ENCODE peak calls at places on chromosome 2, in nine cellular contexts. One of them, this sample, is unnamed.
A peak's percentile ranks its signal among the peaks of the same experiment; 100 is the strongest.

GRCh38 chr2:166984797-166985196 is 96.5 kb downstream of the XIRP2 start:
- DNase-seq in body of pancreas: no peak
- DNase-seq in GM23248: no peak
- DNase-seq in SK-N-SH: no peak
- DNase-seq in CD8-positive, alpha-beta memory T cell: no peak
- DNase-seq in cardiac muscle cell: no peak
- DNase-seq in left ventricle myocardium inferior: no peak
- DNase-seq in upper lobe of right lung: no peak
- DNase-seq in CD4-positive, CD25-positive, alpha-beta regulatory T cell: no peak
- DNase-seq in this sample: no peak

GRCh38 chr2:147829106-147829505 is 15.7 kb upstream of the ACVR2A start:
- DNase-seq in GM23248: peak; percentile 53
- DNase-seq in body of pancreas: no peak
- DNase-seq in CD4-positive, CD25-positive, alpha-beta regulatory T cell: no peak
- DNase-seq in SK-N-SH: no peak
- DNase-seq in upper lobe of right lung: no peak
- DNase-seq in left ventricle myocardium inferior: no peak
- DNase-seq in cardiac muscle cell: peak; percentile 90
- DNase-seq in CD8-positive, alpha-beta memory T cell: no peak
- DNase-seq in this sample: no peak

GRCh38 chr2:99974275-99974674 is 168.1 kb downstream of the AFF3 start:
- DNase-seq in left ventricle myocardium inferior: no peak
- DNase-seq in GM23248: peak; percentile 53
- DNase-seq in upper lobe of right lung: no peak
- DNase-seq in CD4-positive, CD25-positive, alpha-beta regulatory T cell: no peak
- DNase-seq in cardiac muscle cell: no peak
- DNase-seq in SK-N-SH: peak; percentile 67
- DNase-seq in body of pancreas: no peak
- DNase-seq in CD8-positive, alpha-beta memory T cell: no peak
- DNase-seq in this sample: no peak

GRCh38 chr2:96927420-96928171 is 57.7 kb upstream of the SEMA4C start:
- DNase-seq in body of pancreas: peak; percentile 44
- DNase-seq in CD4-positive, CD25-positive, alpha-beta regulatory T cell: no peak
- DNase-seq in SK-N-SH: no peak
- DNase-seq in CD8-positive, alpha-beta memory T cell: no peak
- DNase-seq in GM23248: peak; percentile 77
- DNase-seq in left ventricle myocardium inferior: peak; percentile 52
- DNase-seq in upper lobe of right lung: peak; percentile 80
- DNase-seq in cardiac muscle cell: peak; percentile 17
- DNase-seq in this sample: no peak

GRCh38 chr2:106140913-106141312 is 53.2 kb downstream of the UXS1 start:
- DNase-seq in upper lobe of right lung: no peak
- DNase-seq in GM23248: no peak
- DNase-seq in left ventricle myocardium inferior: no peak
- DNase-seq in body of pancreas: no peak
- DNase-seq in CD4-positive, CD25-positive, alpha-beta regulatory T cell: no peak
- DNase-seq in SK-N-SH: no peak
- DNase-seq in cardiac muscle cell: no peak
- DNase-seq in CD8-positive, alpha-beta memory T cell: no peak
- DNase-seq in this sample: no peak

GRCh38 chr2:174027956-174028355 is 62.8 kb upstream of the SP3 start:
- DNase-seq in body of pancreas: no peak
- DNase-seq in GM23248: no peak
- DNase-seq in SK-N-SH: no peak
- DNase-seq in CD8-positive, alpha-beta memory T cell: no peak
- DNase-seq in CD4-positive, CD25-positive, alpha-beta regulatory T cell: no peak
- DNase-seq in upper lobe of right lung: no peak
- DNase-seq in cardiac muscle cell: peak; percentile 23
- DNase-seq in left ventricle myocardium inferior: no peak
- DNase-seq in this sample: no peak

GRCh38 chr2:69083126-69083733 is 70.3 kb downstream of the ANTXR1 start:
- DNase-seq in GM23248: peak; percentile 80
- DNase-seq in cardiac muscle cell: peak; percentile 67
- DNase-seq in SK-N-SH: no peak
- DNase-seq in CD4-positive, CD25-positive, alpha-beta regulatory T cell: no peak
- DNase-seq in upper lobe of right lung: no peak
- DNase-seq in CD8-positive, alpha-beta memory T cell: no peak
- DNase-seq in body of pancreas: peak; percentile 53
- DNase-seq in left ventricle myocardium inferior: no peak
- DNase-seq in this sample: no peak

GRCh38 chr2:52334185-52334584 is 1302.3 kb upstream of the NRXN1 start:
- DNase-seq in body of pancreas: no peak
- DNase-seq in CD4-positive, CD25-positive, alpha-beta regulatory T cell: no peak
- DNase-seq in GM23248: no peak
- DNase-seq in upper lobe of right lung: no peak
- DNase-seq in CD8-positive, alpha-beta memory T cell: no peak
- DNase-seq in left ventricle myocardium inferior: no peak
- DNase-seq in cardiac muscle cell: no peak
- DNase-seq in SK-N-SH: no peak
- DNase-seq in this sample: no peak

GRCh38 chr2:36411962-36412444 is 56.4 kb downstream of the CRIM1 start:
- DNase-seq in cardiac muscle cell: no peak
- DNase-seq in upper lobe of right lung: no peak
- DNase-seq in CD8-positive, alpha-beta memory T cell: no peak
- DNase-seq in GM23248: no peak
- DNase-seq in SK-N-SH: no peak
- DNase-seq in left ventricle myocardium inferior: no peak
- DNase-seq in CD4-positive, CD25-positive, alpha-beta regulatory T cell: no peak
- DNase-seq in body of pancreas: no peak
- DNase-seq in this sample: no peak

GRCh38 chr2:167880415-167880814 is 367.0 kb downstream of the STK39 start:
- DNase-seq in body of pancreas: no peak
- DNase-seq in cardiac muscle cell: no peak
- DNase-seq in CD4-positive, CD25-positive, alpha-beta regulatory T cell: no peak
- DNase-seq in CD8-positive, alpha-beta memory T cell: no peak
- DNase-seq in GM23248: no peak
- DNase-seq in upper lobe of right lung: no peak
- DNase-seq in left ventricle myocardium inferior: no peak
- DNase-seq in SK-N-SH: no peak
- DNase-seq in this sample: no peak

GRCh38 chr2:167293172-167293781 is 405.0 kb downstream of the XIRP2 start:
- DNase-seq in left ventricle myocardium inferior: no peak
- DNase-seq in CD8-positive, alpha-beta memory T cell: no peak
- DNase-seq in GM23248: peak; percentile 49
- DNase-seq in body of pancreas: peak; percentile 13
- DNase-seq in cardiac muscle cell: peak; percentile 27
- DNase-seq in CD4-positive, CD25-positive, alpha-beta regulatory T cell: no peak
- DNase-seq in upper lobe of right lung: peak; percentile 64
- DNase-seq in SK-N-SH: no peak
- DNase-seq in this sample: no peak

GRCh38 chr2:24489942-24490673 is 946 bp upstream of the NCOA1 start:
- DNase-seq in CD4-positive, CD25-positive, alpha-beta regulatory T cell: no peak
- DNase-seq in CD8-positive, alpha-beta memory T cell: no peak
- DNase-seq in upper lobe of right lung: no peak
- DNase-seq in body of pancreas: peak; percentile 20
- DNase-seq in SK-N-SH: peak; percentile 42
- DNase-seq in cardiac muscle cell: peak; percentile 50
- DNase-seq in GM23248: peak; percentile 62
- DNase-seq in left ventricle myocardium inferior: no peak
- DNase-seq in this sample: no peak

GRCh38 chr2:231717281-231718180 is 9.2 kb downstream of the PTMA start:
- DNase-seq in cardiac muscle cell: peak; percentile 25
- DNase-seq in CD8-positive, alpha-beta memory T cell: no peak
- DNase-seq in SK-N-SH: peak; percentile 58
- DNase-seq in GM23248: peak; percentile 73
- DNase-seq in upper lobe of right lung: peak; percentile 78
- DNase-seq in CD4-positive, CD25-positive, alpha-beta regulatory T cell: no peak
- DNase-seq in left ventricle myocardium inferior: no peak
- DNase-seq in body of pancreas: no peak
- DNase-seq in this sample: peak; percentile 50

GRCh38 chr2:210955591-210955990 is 399.2 kb downstream of the CPS1 start:
- DNase-seq in CD4-positive, CD25-positive, alpha-beta regulatory T cell: no peak
- DNase-seq in GM23248: peak; percentile 53
- DNase-seq in left ventricle myocardium inferior: no peak
- DNase-seq in upper lobe of right lung: no peak
- DNase-seq in cardiac muscle cell: peak; percentile 60
- DNase-seq in SK-N-SH: no peak
- DNase-seq in body of pancreas: no peak
- DNase-seq in CD8-positive, alpha-beta memory T cell: no peak
- DNase-seq in this sample: no peak

DNA sequence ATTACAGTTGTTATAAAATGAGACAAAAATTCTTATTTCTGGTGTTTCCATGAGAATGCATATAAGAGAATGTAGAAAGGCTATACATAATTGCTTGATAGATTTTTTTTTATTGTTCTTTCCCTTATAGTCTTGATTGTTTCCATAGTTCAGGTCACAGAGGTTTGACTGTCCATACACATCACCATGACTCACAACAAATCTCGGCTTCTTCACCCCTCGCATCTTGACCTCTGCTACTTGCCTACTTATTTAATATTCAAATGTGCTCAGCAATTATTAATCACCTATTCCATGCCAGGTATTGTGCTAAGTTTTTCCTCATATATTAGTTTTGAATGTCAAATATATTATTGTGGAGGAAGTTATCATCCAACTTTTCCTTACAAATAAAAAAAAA is 789.6 kb downstream of the RNF144A start:
- DNase-seq in CD4-positive, CD25-positive, alpha-beta regulatory T cell: no peak
- DNase-seq in CD8-positive, alpha-beta memory T cell: no peak
- DNase-seq in upper lobe of right lung: no peak
- DNase-seq in SK-N-SH: no peak
- DNase-seq in left ventricle myocardium inferior: no peak
- DNase-seq in cardiac muscle cell: no peak
- DNase-seq in body of pancreas: no peak
- DNase-seq in GM23248: peak; percentile 40
- DNase-seq in this sample: no peak
- H3K27me3 ChIP-seq in CD4-positive, CD25-positive, alpha-beta regulatory T cell: no peaks in the 10 kb centered on the region
- H3K27me3 ChIP-seq in CD8-positive, alpha-beta memory T cell: no peaks in the 10 kb centered on the region
- H3K27me3 ChIP-seq in upper lobe of right lung: no peaks in the 10 kb centered on the region
- H3K27me3 ChIP-seq in SK-N-SH: no peaks in the 10 kb centered on the region
- H3K27me3 ChIP-seq in left ventricle myocardium inferior: peaks cover 3% of the 10 kb centered on the region
- H3K27me3 ChIP-seq in cardiac muscle cell: no peaks in the 10 kb centered on the region
- H3K27me3 ChIP-seq in body of pancreas: no peaks in the 10 kb centered on the region
- H3K27me3 ChIP-seq in GM23248: no peaks in the 10 kb centered on the region
- H3K27me3 ChIP-seq in this sample: no peaks in the 10 kb centered on the region

GRCh38 chr2:102013200-102014040 is 21.7 kb downstream of the IL1R2 start:
- DNase-seq in CD4-positive, CD25-positive, alpha-beta regulatory T cell: no peak
- DNase-seq in left ventricle myocardium inferior: no peak
- DNase-seq in CD8-positive, alpha-beta memory T cell: no peak
- DNase-seq in cardiac muscle cell: no peak
- DNase-seq in body of pancreas: no peak
- DNase-seq in SK-N-SH: no peak
- DNase-seq in GM23248: peak; percentile 35
- DNase-seq in upper lobe of right lung: no peak
- DNase-seq in this sample: no peak

GRCh38 chr2:102009557-102009956 is 17.8 kb downstream of the IL1R2 start:
- DNase-seq in SK-N-SH: no peak
- DNase-seq in upper lobe of right lung: no peak
- DNase-seq in CD8-positive, alpha-beta memory T cell: no peak
- DNase-seq in GM23248: no peak
- DNase-seq in CD4-positive, CD25-positive, alpha-beta regulatory T cell: no peak
- DNase-seq in cardiac muscle cell: no peak
- DNase-seq in left ventricle myocardium inferior: no peak
- DNase-seq in body of pancreas: no peak
- DNase-seq in this sample: no peak

GRCh38 chr2:102008490-102008889 is 16.7 kb downstream of the IL1R2 start:
- DNase-seq in left ventricle myocardium inferior: no peak
- DNase-seq in CD8-positive, alpha-beta memory T cell: no peak
- DNase-seq in body of pancreas: no peak
- DNase-seq in SK-N-SH: no peak
- DNase-seq in GM23248: no peak
- DNase-seq in upper lobe of right lung: no peak
- DNase-seq in CD4-positive, CD25-positive, alpha-beta regulatory T cell: no peak
- DNase-seq in cardiac muscle cell: no peak
- DNase-seq in this sample: no peak

GRCh38 chr2:102012061-102012460 is 20.3 kb downstream of the IL1R2 start:
- DNase-seq in upper lobe of right lung: no peak
- DNase-seq in body of pancreas: no peak
- DNase-seq in GM23248: no peak
- DNase-seq in SK-N-SH: no peak
- DNase-seq in cardiac muscle cell: no peak
- DNase-seq in CD8-positive, alpha-beta memory T cell: no peak
- DNase-seq in left ventricle myocardium inferior: no peak
- DNase-seq in CD4-positive, CD25-positive, alpha-beta regulatory T cell: no peak
- DNase-seq in this sample: no peak

GRCh38 chr2:102010767-102011351 is 19.1 kb downstream of the IL1R2 start:
- DNase-seq in GM23248: no peak
- DNase-seq in body of pancreas: no peak
- DNase-seq in SK-N-SH: no peak
- DNase-seq in CD8-positive, alpha-beta memory T cell: no peak
- DNase-seq in cardiac muscle cell: no peak
- DNase-seq in upper lobe of right lung: no peak
- DNase-seq in CD4-positive, CD25-positive, alpha-beta regulatory T cell: no peak
- DNase-seq in left ventricle myocardium inferior: no peak
- DNase-seq in this sample: no peak
- H3K27me3 ChIP-seq in GM23248: no peaks in the 10 kb centered on the region
- H3K27me3 ChIP-seq in body of pancreas: no peaks in the 10 kb centered on the region
- H3K27me3 ChIP-seq in SK-N-SH: no peaks in the 10 kb centered on the region
- H3K27me3 ChIP-seq in CD8-positive, alpha-beta memory T cell: no peaks in the 10 kb centered on the region
- H3K27me3 ChIP-seq in cardiac muscle cell: no peaks in the 10 kb centered on the region
- H3K27me3 ChIP-seq in upper lobe of right lung: no peaks in the 10 kb centered on the region
- H3K27me3 ChIP-seq in CD4-positive, CD25-positive, alpha-beta regulatory T cell: no peaks in the 10 kb centered on the region
- H3K27me3 ChIP-seq in left ventricle myocardium inferior: peaks cover 7% of the 10 kb centered on the region
- H3K27me3 ChIP-seq in this sample: no peaks in the 10 kb centered on the region

GRCh38 chr2:73292316-73292905 is 937 bp downstream of the EGR4 start:
- DNase-seq in body of pancreas: no peak
- DNase-seq in left ventricle myocardium inferior: no peak
- DNase-seq in GM23248: no peak
- DNase-seq in CD8-positive, alpha-beta memory T cell: no peak
- DNase-seq in CD4-positive, CD25-positive, alpha-beta regulatory T cell: no peak
- DNase-seq in cardiac muscle cell: no peak
- DNase-seq in SK-N-SH: no peak
- DNase-seq in upper lobe of right lung: no peak
- DNase-seq in this sample: no peak

GRCh38 chr2:73291093-73291460 is 2.3 kb downstream of the EGR4 start:
- DNase-seq in body of pancreas: peak; percentile 31
- DNase-seq in GM23248: peak; percentile 71
- DNase-seq in upper lobe of right lung: peak; percentile 73
- DNase-seq in left ventricle myocardium inferior: no peak
- DNase-seq in cardiac muscle cell: peak; percentile 66
- DNase-seq in CD8-positive, alpha-beta memory T cell: peak; percentile 40
- DNase-seq in CD4-positive, CD25-positive, alpha-beta regulatory T cell: peak; percentile 58
- DNase-seq in SK-N-SH: peak; percentile 33
- DNase-seq in this sample: no peak

GRCh38 chr2:73291461-73292315 is 1.7 kb downstream of the EGR4 start:
- DNase-seq in upper lobe of right lung: no peak
- DNase-seq in body of pancreas: no peak
- DNase-seq in SK-N-SH: peak; percentile 94
- DNase-seq in GM23248: no peak
- DNase-seq in cardiac muscle cell: no peak
- DNase-seq in CD4-positive, CD25-positive, alpha-beta regulatory T cell: no peak
- DNase-seq in left ventricle myocardium inferior: no peak
- DNase-seq in CD8-positive, alpha-beta memory T cell: no peak
- DNase-seq in this sample: no peak

GRCh38 chr2:73289304-73289703 is 4.0 kb downstream of the EGR4 start:
- DNase-seq in CD8-positive, alpha-beta memory T cell: no peak
- DNase-seq in cardiac muscle cell: no peak
- DNase-seq in upper lobe of right lung: no peak
- DNase-seq in body of pancreas: no peak
- DNase-seq in SK-N-SH: no peak
- DNase-seq in CD4-positive, CD25-positive, alpha-beta regulatory T cell: no peak
- DNase-seq in left ventricle myocardium inferior: no peak
- DNase-seq in GM23248: no peak
- DNase-seq in this sample: no peak

GRCh38 chr2:73290049-73290839 is 3.1 kb downstream of the EGR4 start:
- DNase-seq in CD4-positive, CD25-positive, alpha-beta regulatory T cell: peak; percentile 48
- DNase-seq in SK-N-SH: peak; percentile 61
- DNase-seq in CD8-positive, alpha-beta memory T cell: no peak
- DNase-seq in left ventricle myocardium inferior: no peak
- DNase-seq in cardiac muscle cell: peak; percentile 56
- DNase-seq in GM23248: peak; percentile 63
- DNase-seq in body of pancreas: peak; percentile 41
- DNase-seq in upper lobe of right lung: no peak
- DNase-seq in this sample: no peak
- H3K27me3 ChIP-seq in CD4-positive, CD25-positive, alpha-beta regulatory T cell: peaks cover 24% of the 10 kb centered on the region
- H3K27me3 ChIP-seq in SK-N-SH: peaks cover 44% of the 10 kb centered on the region
- H3K27me3 ChIP-seq in CD8-positive, alpha-beta memory T cell: peaks cover 25% of the 10 kb centered on the region
- H3K27me3 ChIP-seq in left ventricle myocardium inferior: peaks cover 100% of the 10 kb centered on the region
- H3K27me3 ChIP-seq in cardiac muscle cell: peaks cover 100% of the 10 kb centered on the region
- H3K27me3 ChIP-seq in GM23248: peaks cover 47% of the 10 kb centered on the region
- H3K27me3 ChIP-seq in body of pancreas: no peaks in the 10 kb centered on the region
- H3K27me3 ChIP-seq in upper lobe of right lung: peaks cover 77% of the 10 kb centered on the region
- H3K27me3 ChIP-seq in this sample: no peaks in the 10 kb centered on the region

GRCh38 chr2:109063326-109063670 is 65.7 kb upstream of the SH3RF3 start:
- DNase-seq in GM23248: no peak
- DNase-seq in left ventricle myocardium inferior: no peak
- DNase-seq in cardiac muscle cell: no peak
- DNase-seq in CD4-positive, CD25-positive, alpha-beta regulatory T cell: no peak
- DNase-seq in body of pancreas: no peak
- DNase-seq in CD8-positive, alpha-beta memory T cell: no peak
- DNase-seq in upper lobe of right lung: no peak
- DNase-seq in SK-N-SH: no peak
- DNase-seq in this sample: peak; percentile 60
- H3K27me3 ChIP-seq in GM23248: peaks cover 67% of the 10 kb centered on the region
- H3K27me3 ChIP-seq in left ventricle myocardium inferior: peaks cover 25% of the 10 kb centered on the region
- H3K27me3 ChIP-seq in cardiac muscle cell: no peaks in the 10 kb centered on the region
- H3K27me3 ChIP-seq in CD4-positive, CD25-positive, alpha-beta regulatory T cell: no peaks in the 10 kb centered on the region
- H3K27me3 ChIP-seq in body of pancreas: no peaks in the 10 kb centered on the region
- H3K27me3 ChIP-seq in CD8-positive, alpha-beta memory T cell: no peaks in the 10 kb centered on the region
- H3K27me3 ChIP-seq in upper lobe of right lung: no peaks in the 10 kb centered on the region
- H3K27me3 ChIP-seq in SK-N-SH: no peaks in the 10 kb centered on the region
- H3K27me3 ChIP-seq in this sample: no peaks in the 10 kb centered on the region